ENCODE peak calls at places on chromosomes 13 and 19, in four cellular contexts. Z is HepG2, A is K562, C is GM12878. L is an unnamed sample.

GRCh38 chr19:10430505-10431253 is 10.3 kb downstream of the PDE4A start:
- DNase-seq in A (peak), Z (no peak), C (no peak), L (no peak)

GRCh38 chr19:33302974-33303790 is 848 bp upstream of the CEBPA start:
- DNase-seq in A (no peak), Z (no peak), C (no peak), L (peak)

GRCh38 chr19:53092723-53093122 is 10.5 kb downstream of the ZNF160 start:
- DNase-seq in C (no peak), A (no peak), Z (no peak), L (no peak)

GRCh38 chr13:79382545-79383275 is 23.3 kb downstream of the RBM26 start:
- DNase-seq in Z (no peak), C (no peak), A (no peak), L (no peak)

GRCh38 chr13:112241288-112241687 is 134.9 kb upstream of the SPACA7 start:
- DNase-seq in Z (no peak), A (no peak), C (no peak), L (no peak)

GRCh38 chr13:58018865-58019264 is 387.3 kb downstream of the PCDH17 start:
- DNase-seq in A (no peak), Z (no peak), C (no peak), L (no peak)

GRCh38 chr19:19315444-19315843 is 4.9 kb downstream of the SUGP1 start:
- DNase-seq in C (no peak), Z (no peak), A (no peak), L (no peak)

GRCh38 chr19:28929026-28929425 is 283.9 kb downstream of the UQCRFS1 start:
- DNase-seq in Z (no peak), A (no peak), C (no peak), L (no peak)

GRCh38 chr13:51222510-51223283 is 499 bp downstream of the FAM124A start:
- DNase-seq in C (no peak), Z (no peak), A (no peak), L (peak)

GRCh38 chr19:58513694-58514563 is 2.1 kb upstream of the SLC27A5 start:
- DNase-seq in C (peak), A (peak), Z (peak), L (no peak)

GRCh38 chr19:43575156-43575950 is at the start of the genes PINLYP and XRCC1:
- DNase-seq in C (peak), Z (peak), A (peak), L (peak)

GRCh38 chr19:19259741-19260140 is 13.4 kb downstream of the TM6SF2 start:
- DNase-seq in Z (peak), C (no peak), A (peak), L (peak)

GRCh38 chr13:79483302-79483701 is 2.3 kb downstream of the NDFIP2 start:
- DNase-seq in A (no peak), Z (no peak), C (no peak), L (no peak)

GRCh38 chr13:108086678-108087077 is 128.7 kb downstream of the LIG4 start:
- DNase-seq in C (no peak), Z (no peak), A (no peak), L (no peak)

GRCh38 chr19:45200614-45201013 is 22.0 kb downstream of the BLOC1S3 start:
- DNase-seq in A (peak), Z (peak), C (no peak), L (no peak)

GRCh38 chr19:15300533-15301194 is 31.7 kb downstream of the BRD4 start:
- DNase-seq in Z (no peak), A (no peak), C (no peak), L (no peak)

GRCh38 chr19:16032509-16033135 is 43.7 kb upstream of the TPM4 start:
- DNase-seq in C (no peak), A (no peak), Z (no peak), L (no peak)

GRCh38 chr19:48810151-48810550 is 678 bp downstream of the BCAT2 start:
- DNase-seq in A (peak), Z (no peak), C (no peak), L (no peak)

GRCh38 chr19:49646586-49646985 is 4.6 kb downstream of the SCAF1 start:
- DNase-seq in A (no peak), Z (no peak), C (no peak), L (no peak)

GRCh38 chr19:28883241-28883693 is 329.7 kb downstream of the UQCRFS1 start:
- DNase-seq in Z (no peak), A (no peak), C (no peak), L (no peak)

GRCh38 chr19:49985926-49986325 is 25.0 kb upstream of the SIGLEC11 start:
- DNase-seq in A (no peak), C (no peak), Z (no peak), L (no peak)

GRCh38 chr19:14603990-14604387 is 21.1 kb downstream of the CLEC17A start:
- DNase-seq in A (no peak), Z (no peak), C (peak), L (no peak)

GRCh38 chr13:40334031-40334430 is 332.4 kb downstream of the FOXO1 start:
- DNase-seq in Z (no peak), C (no peak), A (no peak), L (no peak)

GRCh38 chr19:40376286-40376862 is 13.6 kb downstream of the HIPK4 start:
- DNase-seq in A (no peak), C (no peak), Z (no peak), L (no peak)

GRCh38 chr13:24097064-24097463 is 63.5 kb upstream of the SPATA13 start:
- DNase-seq in C (peak), A (no peak), Z (peak), L (no peak)

GRCh38 chr19:5682293-5682592 is 1.4 kb downstream of the HSD11B1L start:
- DNase-seq in C (no peak), Z (no peak), A (no peak), L (no peak)

GRCh38 chr19:5681446-5682292 is 842 bp downstream of the HSD11B1L start:
- DNase-seq in C (no peak), A (no peak), Z (no peak), L (no peak)

GRCh38 chr19:5680437-5681368 is at the start of the genes HSD11B1L and MICOS13:
- DNase-seq in Z (peak), C (peak), A (peak), L (peak)

GRCh38 chr19:5684694-5685430 is 4.0 kb downstream of the HSD11B1L start:
- DNase-seq in A (no peak), Z (no peak), C (no peak), L (no peak)

GRCh38 chr19:5683177-5683886 is 2.5 kb downstream of the HSD11B1L start:
- DNase-seq in Z (no peak), A (no peak), C (no peak), L (no peak)
- TF ChIP-seq TARDBP in Z (no peak), A (no peak), C (no peak), L (no peak)

GRCh38 chr13:34161829-34162544 is 344.0 kb downstream of the RFC3 start:
- DNase-seq in A (no peak), C (no peak), Z (peak), L (no peak)
- TF ChIP-seq TARDBP in A (no peak), C (no peak), Z (no peak), L (no peak)

DNA sequence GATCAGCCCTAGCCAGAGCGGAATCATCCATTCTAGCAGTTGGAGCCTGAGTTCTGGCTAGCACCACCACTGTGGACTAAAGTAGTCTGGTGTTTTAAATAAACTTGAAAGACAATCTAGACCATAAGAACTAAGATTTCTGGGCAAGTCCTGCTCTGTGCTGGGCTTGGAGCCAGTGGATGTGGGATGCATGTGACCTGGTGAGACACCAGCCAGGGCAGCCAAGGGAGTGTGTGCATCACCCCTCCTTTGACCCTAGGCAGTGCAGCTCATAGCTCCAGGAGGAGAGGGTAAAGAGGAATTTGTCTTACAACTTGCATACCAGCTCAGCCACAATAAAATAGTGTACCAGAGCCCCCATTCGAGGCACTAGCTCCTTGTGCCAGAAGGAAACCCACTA is 21.0 kb downstream of the ITGBL1 start:
- DNase-seq in C (no peak), A (no peak), Z (no peak), L (no peak)
- TF ChIP-seq TARDBP in C (no peak), A (no peak), Z (no peak), L (no peak)

DNA sequence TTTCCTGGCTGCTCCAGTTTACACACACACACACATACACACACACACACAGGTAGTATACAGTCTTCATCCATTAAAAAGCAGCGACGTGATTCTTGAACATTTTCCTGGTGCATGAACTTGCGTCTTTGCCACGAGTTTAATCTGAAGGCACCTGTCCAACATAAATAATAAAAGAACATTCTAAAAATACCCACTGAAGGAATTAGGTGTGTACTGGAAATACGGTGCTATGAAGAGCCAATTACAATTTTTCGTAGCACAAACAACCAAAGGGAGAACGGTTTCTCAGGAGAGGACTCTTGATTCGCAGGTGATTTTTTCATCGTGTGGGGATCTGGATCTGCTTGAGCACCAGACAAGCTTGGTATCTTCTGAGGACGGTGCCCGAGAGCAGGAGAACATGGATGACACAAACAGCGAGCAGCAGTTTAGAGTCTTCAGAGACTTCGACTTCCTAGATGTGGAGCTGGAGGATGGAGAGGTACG is 61.2 kb downstream of the ZAR1L start:
- DNase-seq in A (no peak), C (no peak), Z (no peak), L (no peak)
- TF ChIP-seq TARDBP in A (no peak), C (no peak), Z (no peak), L (no peak)

GRCh38 chr13:99316657-99317244 is 9.6 kb upstream of the GPR183 start:
- DNase-seq in A (no peak), Z (no peak), C (no peak), L (no peak)
- TF ChIP-seq TARDBP in A (no peak), Z (no peak), C (no peak), L (no peak)

DNA sequence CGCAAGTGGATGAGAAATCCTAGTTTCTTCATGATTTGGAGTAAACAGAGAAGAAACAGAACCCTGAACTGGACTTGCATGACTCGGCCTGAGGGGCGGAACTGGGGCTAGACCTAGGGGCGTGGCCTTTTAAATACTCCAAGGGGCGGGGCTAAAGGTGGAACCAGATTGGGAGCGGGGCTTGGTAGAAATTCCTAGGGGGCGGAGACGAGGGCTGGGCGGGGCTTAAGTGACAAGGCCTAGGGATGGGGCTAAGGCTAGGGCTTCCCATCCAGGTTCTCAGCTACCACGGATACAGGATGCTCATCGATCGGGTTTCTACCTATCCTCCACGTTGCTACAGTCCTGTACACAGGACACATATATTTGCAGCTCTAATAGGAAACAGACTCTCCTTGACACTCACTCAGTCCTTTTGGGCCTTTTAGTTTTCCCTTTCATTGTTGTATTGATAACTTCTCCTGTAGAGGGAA is 372 bp upstream of the ZNF699 start:
- DNase-seq in A (peak), C (no peak), Z (no peak), L (peak)
- TF ChIP-seq TARDBP in A (no peak), C (no peak), Z (no peak), L (no peak)

DNA sequence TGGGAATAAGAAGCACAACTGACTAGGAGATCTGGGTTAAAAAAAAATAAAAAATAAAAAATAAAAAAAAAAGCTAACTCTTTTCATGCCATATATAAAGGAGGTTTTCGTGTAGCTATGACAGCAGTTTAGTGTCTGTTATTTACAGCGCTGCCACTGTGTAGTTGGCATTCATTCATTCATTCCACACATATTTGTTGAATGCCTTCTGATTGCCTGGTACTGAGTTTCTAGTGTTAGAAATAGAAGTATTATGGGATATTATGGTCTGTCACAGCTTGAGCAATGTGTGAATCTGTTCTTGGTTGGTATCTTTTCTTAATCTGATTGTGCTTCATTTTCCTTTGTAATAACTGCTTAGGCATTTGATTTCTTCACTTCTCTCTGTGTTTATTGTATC is 237.4 kb downstream of the NBEA start:
- DNase-seq in Z (no peak), A (no peak), C (no peak), L (no peak)
- TF ChIP-seq TARDBP in Z (no peak), A (no peak), C (no peak), L (no peak)

GRCh38 chr19:1156830-1157615 is 17.0 kb downstream of the SBNO2 start:
- DNase-seq in Z (no peak), A (no peak), C (no peak), L (no peak)

GRCh38 chr19:1154731-1155351 is 19.2 kb downstream of the SBNO2 start:
- DNase-seq in A (no peak), Z (peak), C (no peak), L (no peak)

GRCh38 chr19:1153891-1154730 is 20.0 kb downstream of the SBNO2 start:
- DNase-seq in A (no peak), C (no peak), Z (no peak), L (no peak)

GRCh38 chr19:1156305-1156801 is 17.7 kb downstream of the SBNO2 start:
- DNase-seq in A (no peak), C (no peak), Z (no peak), L (no peak)

DNA sequence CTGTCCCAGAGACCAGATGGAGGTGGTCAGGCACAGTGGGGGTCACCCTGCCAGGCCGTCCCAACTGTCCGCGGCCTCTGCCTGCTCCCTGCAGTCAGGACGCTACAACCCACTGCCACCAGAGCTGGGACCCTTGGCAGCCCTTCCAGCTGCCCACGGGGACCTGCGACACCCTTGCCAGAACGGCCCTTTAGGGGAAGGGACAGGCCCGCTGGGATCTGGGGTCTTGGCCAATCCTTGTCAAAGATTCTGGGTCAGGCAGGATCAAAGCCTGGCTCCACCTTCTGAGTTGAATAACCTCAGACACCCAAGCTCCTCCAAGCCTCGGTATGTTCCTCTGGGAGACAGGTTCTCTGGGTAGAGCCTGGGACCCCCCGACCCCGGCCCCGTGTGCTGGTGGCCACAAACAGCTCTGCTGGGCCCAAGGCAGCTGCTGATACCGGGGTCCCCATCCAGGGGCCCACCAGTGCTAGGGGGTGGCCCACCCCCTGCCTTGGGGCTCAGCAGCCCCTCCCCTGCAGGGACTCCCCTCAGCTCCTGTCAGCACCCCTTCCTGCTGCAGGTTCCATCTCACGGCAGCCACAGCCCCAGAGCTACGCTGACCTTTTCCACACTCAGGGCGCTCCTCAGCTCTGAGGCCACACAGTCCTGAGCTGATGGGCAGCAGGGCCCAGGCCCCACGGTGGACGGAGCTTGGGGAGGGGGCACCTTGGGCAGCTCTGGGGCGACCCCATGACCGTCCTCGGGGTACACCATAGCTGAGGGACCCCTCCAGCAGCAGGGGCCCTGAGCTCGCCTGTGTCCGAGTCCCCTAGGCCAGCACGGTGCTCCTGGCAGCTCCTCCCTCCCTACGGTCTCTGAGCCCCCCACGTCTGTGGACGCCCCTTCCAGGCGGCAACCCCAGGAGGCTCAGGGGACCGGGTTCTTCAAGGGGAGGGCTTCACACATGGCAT is 18.4 kb downstream of the SBNO2 start:
- DNase-seq in A (no peak), Z (no peak), C (no peak), L (no peak)
- TF ChIP-seq TARDBP in A (no peak), Z (no peak), C (no peak), L (no peak)

GRCh38 chr13:102584423-102584822 is 12.4 kb upstream of the TPP2 start:
- DNase-seq in C (no peak), Z (no peak), A (peak), L (no peak)
- TF ChIP-seq TARDBP in C (no peak), Z (no peak), A (no peak), L (no peak)